ENCODE peak calls at places on chromosomes 13 and 19, in seven cellular contexts. One of them, this sample, is unnamed.

GRCh38 chr13:48709213-48709612 is 55.5 kb downstream of the CYSLTR2 start:
- DNase-seq in uterus: no peak
- DNase-seq in lung: no peak
- DNase-seq in right atrium auricular region: no peak
- DNase-seq in tibial nerve: no peak
- DNase-seq in aorta: no peak
- DNase-seq in thoracic aorta: no peak
- DNase-seq in this sample: no peak

GRCh38 chr19:16168465-16169081 is 4.8 kb downstream of the CIB3 start:
- DNase-seq in uterus: no peak
- DNase-seq in lung: no peak
- DNase-seq in right atrium auricular region: no peak
- DNase-seq in tibial nerve: no peak
- DNase-seq in aorta: no peak
- DNase-seq in thoracic aorta: no peak
- DNase-seq in this sample: no peak

GRCh38 chr13:111403266-111403665 is 82.8 kb downstream of the TEX29 start:
- DNase-seq in uterus: no peak
- DNase-seq in lung: no peak
- DNase-seq in right atrium auricular region: no peak
- DNase-seq in tibial nerve: no peak
- DNase-seq in aorta: peak; percentile 21
- DNase-seq in thoracic aorta: no peak
- DNase-seq in this sample: no peak

GRCh38 chr13:19075418-19075817 is 106.2 kb downstream of the TUBA3C start:
- DNase-seq in uterus: no peak
- DNase-seq in lung: peak; percentile 16
- DNase-seq in right atrium auricular region: peak; percentile 42
- DNase-seq in tibial nerve: no peak
- DNase-seq in aorta: no peak
- DNase-seq in thoracic aorta: no peak
- DNase-seq in this sample: no peak

GRCh38 chr19:29663861-29664752 is 1.2 kb upstream of the PLEKHF1 start:
- DNase-seq in uterus: no peak
- DNase-seq in lung: no peak
- DNase-seq in right atrium auricular region: no peak
- DNase-seq in tibial nerve: no peak
- DNase-seq in aorta: no peak
- DNase-seq in thoracic aorta: no peak
- DNase-seq in this sample: no peak

GRCh38 chr19:28883241-28883693 is 329.7 kb downstream of the UQCRFS1 start:
- DNase-seq in uterus: no peak
- DNase-seq in lung: no peak
- DNase-seq in right atrium auricular region: no peak
- DNase-seq in tibial nerve: no peak
- DNase-seq in aorta: no peak
- DNase-seq in thoracic aorta: no peak
- DNase-seq in this sample: no peak

GRCh38 chr13:100361504-100361903 is 227.1 kb downstream of the GGACT start:
- DNase-seq in uterus: no peak
- DNase-seq in lung: no peak
- DNase-seq in right atrium auricular region: no peak
- DNase-seq in tibial nerve: no peak
- DNase-seq in aorta: no peak
- DNase-seq in thoracic aorta: no peak
- DNase-seq in this sample: no peak

GRCh38 chr13:40590112-40590862 is 76.2 kb downstream of the FOXO1 start:
- DNase-seq in uterus: no peak
- DNase-seq in lung: no peak
- DNase-seq in right atrium auricular region: no peak
- DNase-seq in tibial nerve: no peak
- DNase-seq in aorta: no peak
- DNase-seq in thoracic aorta: no peak
- DNase-seq in this sample: no peak

GRCh38 chr19:48395170-48395455 is 1.6 kb downstream of the GRIN2D start:
- DNase-seq in uterus: no peak
- DNase-seq in lung: no peak
- DNase-seq in right atrium auricular region: no peak
- DNase-seq in tibial nerve: no peak
- DNase-seq in aorta: no peak
- DNase-seq in thoracic aorta: no peak
- DNase-seq in this sample: no peak

DNA sequence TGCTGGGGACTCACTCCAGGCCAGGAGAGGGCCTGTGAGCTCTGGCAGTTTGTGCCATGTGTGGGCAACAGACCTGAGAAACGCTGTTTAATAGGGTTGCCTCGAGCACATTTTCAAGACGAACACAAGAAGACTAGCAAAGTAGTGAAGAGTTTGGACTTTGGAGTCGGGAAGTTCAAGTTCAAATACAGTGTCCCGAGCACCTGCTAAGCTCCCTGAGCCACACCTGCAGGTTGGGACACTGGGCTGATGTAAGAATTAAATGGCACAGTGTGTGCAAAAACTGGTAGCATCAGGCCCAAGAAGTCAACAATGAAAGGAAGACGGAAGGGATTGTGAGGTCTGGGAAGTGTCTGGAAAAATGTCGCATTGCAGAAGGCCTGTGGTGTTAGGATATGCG is 112.8 kb upstream of the PABPC3 start:
- DNase-seq in uterus: no peak
- DNase-seq in lung: no peak
- DNase-seq in right atrium auricular region: no peak
- DNase-seq in tibial nerve: no peak
- DNase-seq in aorta: no peak
- DNase-seq in thoracic aorta: no peak
- DNase-seq in this sample: no peak
- H3K27me3 ChIP-seq in uterus: no peaks in the 10 kb centered on the region
- H3K27me3 ChIP-seq in lung: no peaks in the 10 kb centered on the region
- H3K27me3 ChIP-seq in right atrium auricular region: no peaks in the 10 kb centered on the region
- H3K27me3 ChIP-seq in tibial nerve: peaks cover 13% of the 10 kb centered on the region
- H3K27me3 ChIP-seq in aorta: no peaks in the 10 kb centered on the region
- H3K27me3 ChIP-seq in thoracic aorta: no peaks in the 10 kb centered on the region
- H3K27me3 ChIP-seq in this sample: no peaks in the 10 kb centered on the region

GRCh38 chr13:20819715-20820114 is 46.0 kb upstream of the EEF1AKMT1 start:
- DNase-seq in uterus: no peak
- DNase-seq in lung: no peak
- DNase-seq in right atrium auricular region: no peak
- DNase-seq in tibial nerve: no peak
- DNase-seq in aorta: no peak
- DNase-seq in thoracic aorta: no peak
- DNase-seq in this sample: no peak
- H3K4me1 ChIP-seq in uterus: no peaks in the 10 kb centered on the region
- H3K4me1 ChIP-seq in lung: peaks cover 12% of the 10 kb centered on the region
- H3K4me1 ChIP-seq in right atrium auricular region: no peaks in the 10 kb centered on the region
- H3K4me1 ChIP-seq in tibial nerve: peaks cover 2% of the 10 kb centered on the region
- H3K4me1 ChIP-seq in aorta: peaks cover 2% of the 10 kb centered on the region
- H3K4me1 ChIP-seq in thoracic aorta: peaks cover 31% of the 10 kb centered on the region
- H3K4me1 ChIP-seq in this sample: peaks cover 12% of the 10 kb centered on the region

GRCh38 chr19:3817761-3818160 is 31.6 kb upstream of the MATK start:
- DNase-seq in uterus: no peak
- DNase-seq in lung: no peak
- DNase-seq in right atrium auricular region: no peak
- DNase-seq in tibial nerve: no peak
- DNase-seq in aorta: no peak
- DNase-seq in thoracic aorta: no peak
- DNase-seq in this sample: no peak

GRCh38 chr19:3819989-3820388 is 33.8 kb upstream of the MATK start:
- DNase-seq in uterus: no peak
- DNase-seq in lung: no peak
- DNase-seq in right atrium auricular region: no peak
- DNase-seq in tibial nerve: no peak
- DNase-seq in aorta: no peak
- DNase-seq in thoracic aorta: no peak
- DNase-seq in this sample: no peak

GRCh38 chr19:3818918-3819317 is 32.7 kb upstream of the MATK start:
- DNase-seq in uterus: no peak
- DNase-seq in lung: no peak
- DNase-seq in right atrium auricular region: no peak
- DNase-seq in tibial nerve: no peak
- DNase-seq in aorta: no peak
- DNase-seq in thoracic aorta: no peak
- DNase-seq in this sample: no peak

GRCh38 chr19:3816566-3817218 is 30.5 kb upstream of the MATK start:
- DNase-seq in uterus: no peak
- DNase-seq in lung: no peak
- DNase-seq in right atrium auricular region: no peak
- DNase-seq in tibial nerve: no peak
- DNase-seq in aorta: no peak
- DNase-seq in thoracic aorta: no peak
- DNase-seq in this sample: no peak

GRCh38 chr19:3818479-3818878 is 32.3 kb upstream of the MATK start:
- DNase-seq in uterus: no peak
- DNase-seq in lung: no peak
- DNase-seq in right atrium auricular region: no peak
- DNase-seq in tibial nerve: no peak
- DNase-seq in aorta: no peak
- DNase-seq in thoracic aorta: no peak
- DNase-seq in this sample: no peak
- H3K27me3 ChIP-seq in uterus: no peaks in the 10 kb centered on the region
- H3K27me3 ChIP-seq in lung: no peaks in the 10 kb centered on the region
- H3K27me3 ChIP-seq in right atrium auricular region: no peaks in the 10 kb centered on the region
- H3K27me3 ChIP-seq in tibial nerve: peaks cover 16% of the 10 kb centered on the region
- H3K27me3 ChIP-seq in aorta: no peaks in the 10 kb centered on the region
- H3K27me3 ChIP-seq in thoracic aorta: no peaks in the 10 kb centered on the region
- H3K27me3 ChIP-seq in this sample: no peaks in the 10 kb centered on the region

GRCh38 chr13:109275848-109276247 is 510.5 kb downstream of the IRS2 start:
- DNase-seq in uterus: no peak
- DNase-seq in lung: no peak
- DNase-seq in right atrium auricular region: no peak
- DNase-seq in tibial nerve: no peak
- DNase-seq in aorta: no peak
- DNase-seq in thoracic aorta: no peak
- DNase-seq in this sample: no peak
- H3K4me1 ChIP-seq in uterus: no peaks in the 10 kb centered on the region
- H3K4me1 ChIP-seq in lung: peaks cover 5% of the 10 kb centered on the region
- H3K4me1 ChIP-seq in right atrium auricular region: no peaks in the 10 kb centered on the region
- H3K4me1 ChIP-seq in tibial nerve: no peaks in the 10 kb centered on the region
- H3K4me1 ChIP-seq in aorta: no peaks in the 10 kb centered on the region
- H3K4me1 ChIP-seq in thoracic aorta: peaks cover 3% of the 10 kb centered on the region
- H3K4me1 ChIP-seq in this sample: peaks cover 40% of the 10 kb centered on the region

GRCh38 chr19:41918653-41919244 is 9.5 kb downstream of the ERFL start:
- DNase-seq in uterus: no peak
- DNase-seq in lung: no peak
- DNase-seq in right atrium auricular region: no peak
- DNase-seq in tibial nerve: no peak
- DNase-seq in aorta: no peak
- DNase-seq in thoracic aorta: no peak
- DNase-seq in this sample: no peak
- H3K27me3 ChIP-seq in uterus: peaks cover 54% of the 10 kb centered on the region
- H3K27me3 ChIP-seq in lung: peaks cover 5% of the 10 kb centered on the region
- H3K27me3 ChIP-seq in right atrium auricular region: peaks cover 19% of the 10 kb centered on the region
- H3K27me3 ChIP-seq in tibial nerve: peaks cover 94% of the 10 kb centered on the region
- H3K27me3 ChIP-seq in aorta: peaks cover 2% of the 10 kb centered on the region
- H3K27me3 ChIP-seq in thoracic aorta: peaks cover 20% of the 10 kb centered on the region
- H3K27me3 ChIP-seq in this sample: peaks cover 58% of the 10 kb centered on the region

GRCh38 chr19:42219812-42220750 is at the start of gene ZNF526:
- DNase-seq in uterus: peak; percentile 98
- DNase-seq in lung: peak; percentile 97
- DNase-seq in right atrium auricular region: peak; percentile 98
- DNase-seq in tibial nerve: peak; percentile 93
- DNase-seq in aorta: peak; percentile 99
- DNase-seq in thoracic aorta: peak; percentile 90
- DNase-seq in this sample: peak; percentile 97
- H3K4me1 ChIP-seq in uterus: peaks cover 9% of the 10 kb centered on the region
- H3K4me1 ChIP-seq in lung: peaks cover 10% of the 10 kb centered on the region
- H3K4me1 ChIP-seq in right atrium auricular region: no peaks in the 10 kb centered on the region
- H3K4me1 ChIP-seq in tibial nerve: peaks cover 30% of the 10 kb centered on the region
- H3K4me1 ChIP-seq in aorta: no peaks in the 10 kb centered on the region
- H3K4me1 ChIP-seq in thoracic aorta: peaks cover 56% of the 10 kb centered on the region
- H3K4me1 ChIP-seq in this sample: peaks cover 6% of the 10 kb centered on the region

GRCh38 chr19:3368848-3369336 is 2.5 kb downstream of the NFIC start:
- DNase-seq in uterus: no peak
- DNase-seq in lung: no peak
- DNase-seq in right atrium auricular region: no peak
- DNase-seq in tibial nerve: no peak
- DNase-seq in aorta: no peak
- DNase-seq in thoracic aorta: no peak
- DNase-seq in this sample: no peak
- H3K27me3 ChIP-seq in uterus: no peaks in the 10 kb centered on the region
- H3K27me3 ChIP-seq in lung: no peaks in the 10 kb centered on the region
- H3K27me3 ChIP-seq in right atrium auricular region: no peaks in the 10 kb centered on the region
- H3K27me3 ChIP-seq in tibial nerve: no peaks in the 10 kb centered on the region
- H3K27me3 ChIP-seq in aorta: no peaks in the 10 kb centered on the region
- H3K27me3 ChIP-seq in thoracic aorta: no peaks in the 10 kb centered on the region
- H3K27me3 ChIP-seq in this sample: no peaks in the 10 kb centered on the region

DNA sequence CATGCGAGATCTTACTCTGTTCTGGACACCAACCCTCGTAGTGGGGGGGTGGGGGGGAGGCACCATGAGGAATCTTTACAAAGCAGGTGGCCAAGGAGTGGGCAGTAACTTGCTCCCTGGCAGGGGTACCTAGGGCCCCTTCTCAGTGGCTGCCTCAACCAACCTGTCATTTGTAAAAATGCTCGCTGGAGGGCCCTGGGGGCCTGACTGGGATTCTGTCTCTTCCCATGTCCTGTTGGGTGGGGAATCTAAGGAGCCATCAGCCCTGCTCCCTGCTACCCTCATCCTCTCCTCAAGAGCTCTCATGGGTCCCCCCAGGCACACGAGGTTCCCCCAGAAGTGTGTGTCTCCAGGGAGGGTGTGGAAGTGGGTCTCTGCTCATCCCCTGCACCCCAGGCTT is 1.5 kb downstream of the KCNN1 start:
- DNase-seq in uterus: no peak
- DNase-seq in lung: no peak
- DNase-seq in right atrium auricular region: no peak
- DNase-seq in tibial nerve: no peak
- DNase-seq in aorta: no peak
- DNase-seq in thoracic aorta: no peak
- DNase-seq in this sample: no peak
- H3K4me1 ChIP-seq in uterus: no peaks in the 10 kb centered on the region
- H3K4me1 ChIP-seq in lung: no peaks in the 10 kb centered on the region
- H3K4me1 ChIP-seq in right atrium auricular region: no peaks in the 10 kb centered on the region
- H3K4me1 ChIP-seq in tibial nerve: no peaks in the 10 kb centered on the region
- H3K4me1 ChIP-seq in aorta: no peaks in the 10 kb centered on the region
- H3K4me1 ChIP-seq in thoracic aorta: no peaks in the 10 kb centered on the region
- H3K4me1 ChIP-seq in this sample: no peaks in the 10 kb centered on the region